ENCODE peak calls at places on chromosomes 6 and 20, in four cellular contexts. C is pancreas; J is activated naive CD8-positive, alpha-beta T cell treated with anti-CD3 and anti-CD28 coated beads, Interleukin-2, amount 10 ng/mL, durations not matched to agents 7 days and 5 days; Y is GM12878. T is an unnamed sample.

GRCh38 chr6:90446164-90446563 is 140.7 kb downstream of the MAP3K7 start:
- ATAC-seq in Y (no peak), C (no peak), J (no peak), T (no peak)

GRCh38 chr6:106511274-106512047 is 117.8 kb downstream of the RTN4IP1 start:
- ATAC-seq in Y (peak; percentile 13), C (peak; percentile 55), J (peak; percentile 19), T (peak; percentile 34)

GRCh38 chr20:63673951-63674350 is 15.8 kb downstream of the RTEL1 start:
- ATAC-seq in C (no peak), J (no peak), Y (no peak), T (no peak)

GRCh38 chr6:137309078-137309762 is 90.0 kb upstream of the IFNGR1 start:
- ATAC-seq in C (peak; percentile 100), J (no peak), Y (peak; percentile 79), T (no peak)

GRCh38 chr6:155444120-155444917 is 11.3 kb downstream of the NOX3 start:
- ATAC-seq in C (no peak), J (no peak), Y (no peak), T (no peak)

GRCh38 chr20:6707231-6707870 is 60.1 kb upstream of the BMP2 start:
- ATAC-seq in J (no peak), C (no peak), Y (peak; percentile 38), T (no peak)

GRCh38 chr6:2624177-2624576 is 126.5 kb downstream of the MYLK4 start:
- ATAC-seq in C (no peak), Y (no peak), J (no peak), T (no peak)

GRCh38 chr20:33649201-33649631 is 12.9 kb upstream of the C20orf144 start:
- ATAC-seq in C (no peak), Y (no peak), J (no peak), T (no peak)

GRCh38 chr20:20412750-20413149 is 44.8 kb downstream of the INSM1 start:
- ATAC-seq in C (no peak), Y (no peak), J (no peak), T (peak; percentile 84)

GRCh38 chr6:159535629-159536028 is 157.4 kb downstream of the SOD2 start:
- ATAC-seq in C (no peak), Y (no peak), J (no peak), T (no peak)

GRCh38 chr6:161355731-161356130 is 81.9 kb upstream of the AGPAT4 start:
- ATAC-seq in Y (no peak), J (no peak), C (no peak), T (no peak)

GRCh38 chr6:157203312-157203744 is 120.0 kb downstream of the TMEM242 start:
- ATAC-seq in C (peak; percentile 59), Y (peak; percentile 98), J (no peak), T (peak; percentile 70)

GRCh38 chr20:7841291-7841966 is 98.8 kb downstream of the HAO1 start:
- ATAC-seq in J (no peak), Y (no peak), C (no peak), T (no peak)

GRCh38 chr6:84921891-84922290 is 157.5 kb upstream of the TBX18 start:
- ATAC-seq in Y (peak; percentile 29), C (no peak), J (no peak), T (no peak)

GRCh38 chr6:63525186-63525878 is 46.9 kb upstream of the LOC128125822 start:
- ATAC-seq in C (no peak), J (no peak), Y (peak; percentile 40), T (no peak)

GRCh38 chr6:56025785-56026184 is 150.4 kb upstream of the BMP5 start:
- ATAC-seq in Y (no peak), J (no peak), C (no peak), T (no peak)

GRCh38 chr20:48818481-48818987 is 9.3 kb downstream of the PREX1 start:
- ATAC-seq in C (no peak), J (peak; percentile 80), Y (peak; percentile 60), T (peak; percentile 82)

GRCh38 chr6:18280084-18280483 is 15.8 kb upstream of the DEK start:
- ATAC-seq in J (no peak), Y (no peak), C (no peak), T (no peak)

GRCh38 chr6:142561511-142562265 is 259.9 kb downstream of the ADGRG6 start:
- ATAC-seq in Y (no peak), J (peak; percentile 54), C (no peak), T (no peak)

GRCh38 chr20:36575066-36575743 is 1.8 kb downstream of the TGIF2 start:
- ATAC-seq in J (peak; percentile 2), C (peak; percentile 43), Y (peak; percentile 20), T (peak; percentile 13)

GRCh38 chr6:135182993-135183531 is 2.0 kb downstream of the MYB start:
- ATAC-seq in C (peak; percentile 55), Y (peak; percentile 69), J (peak; percentile 37), T (peak; percentile 71)

GRCh38 chr6:149362289-149362688 is 37.8 kb upstream of the SUMO4 start:
- ATAC-seq in C (no peak), Y (no peak), J (no peak), T (no peak)

GRCh38 chr20:44461142-44461802 is 14.4 kb upstream of the TTPAL start:
- ATAC-seq in J (no peak), C (peak; percentile 56), Y (no peak), T (no peak)

GRCh38 chr6:45163952-45164766 is 164.0 kb upstream of the RUNX2 start:
- ATAC-seq in Y (peak; percentile 97), C (no peak), J (peak; percentile 86), T (peak; percentile 95)

GRCh38 chr6:45486739-45487138 is 109.0 kb upstream of the SUPT3H start:
- ATAC-seq in Y (peak; percentile 80), C (no peak), J (no peak), T (peak; percentile 88)

GRCh38 chr6:135145509-135145865 is 35.6 kb upstream of the MYB start:
- ATAC-seq in J (peak; percentile 68), C (no peak), Y (peak; percentile 64), T (no peak)

GRCh38 chr6:41846666-41847237 is 48.4 kb downstream of the USP49 start:
- ATAC-seq in Y (peak; percentile 95), C (peak; percentile 99), J (peak; percentile 61), T (peak; percentile 41)

GRCh38 chr6:90044182-90044832 is 150.0 kb downstream of the GJA10 start:
- ATAC-seq in C (no peak), J (no peak), Y (no peak), T (no peak)

GRCh38 chr6:167849846-167850459 is 23.2 kb downstream of the AFDN start:
- ATAC-seq in J (no peak), C (peak; percentile 96), Y (peak; percentile 61), T (no peak)

GRCh38 chr6:8402546-8402945 is 32.8 kb downstream of the SLC35B3 start:
- ATAC-seq in C (no peak), Y (no peak), J (no peak), T (no peak)

GRCh38 chr6:108862479-108863191 is 14.4 kb downstream of the ARMC2 start:
- ATAC-seq in C (no peak), Y (no peak), J (no peak), T (no peak)

GRCh38 chr6:152063170-152063921 is 255.9 kb downstream of the ESR1 start:
- ATAC-seq in C (peak; percentile 37), J (no peak), Y (no peak), T (no peak)

GRCh38 chr20:58584881-58585752 is 66.0 kb upstream of the STX16 start:
- ATAC-seq in Y (no peak), C (no peak), J (no peak), T (no peak)

GRCh38 chr6:50259903-50260302 is 210.2 kb upstream of the DEFB112 start:
- ATAC-seq in C (no peak), J (no peak), Y (no peak), T (no peak)

GRCh38 chr20:63124092-63124781 is 91.7 kb downstream of the YTHDF1 start:
- ATAC-seq in C (no peak), Y (no peak), J (no peak), T (no peak)

GRCh38 chr6:19153981-19154295 is 683.2 kb upstream of the ID4 start:
- ATAC-seq in J (no peak), Y (no peak), C (no peak), T (no peak)

GRCh38 chr6:141451176-141451507 is 681.6 kb upstream of the GJE1 start:
- ATAC-seq in C (no peak), Y (no peak), J (no peak), T (no peak)

GRCh38 chr6:76217606-76218005 is 145.1 kb upstream of the IMPG1 start:
- ATAC-seq in J (no peak), C (no peak), Y (no peak), T (no peak)

T was measured in stimulated activated memory B cell treated with anti-CD40 and anti-IgM and Interleukin-4, amounts not matched to agents 10 μg/mL and 1 μg/mL and 100 μg/mL, for 72 hours.